ENCODE peak calls at places on chromosomes 4 and X, in five cellular contexts. N, Z, M, S and G are unnamed samples.

GRCh38 chrX:147911192-147912022 is at the start of gene FMR1:
- DNase-seq in Z (peak), S (peak), M (peak), N (peak), G (peak)

GRCh38 chrX:53580742-53581504 is 105.6 kb downstream of the HUWE1 start:
- DNase-seq in Z (no peak), N (no peak), M (no peak), S (no peak), G (no peak)

GRCh38 chr4:140135529-140136021 is 18.4 kb downstream of the MAML3 start:
- DNase-seq in N (no peak), M (no peak), S (peak), Z (peak), G (peak)

GRCh38 chr4:109671350-109671749 is 31.9 kb downstream of the CASP6 start:
- DNase-seq in M (no peak), S (no peak), Z (no peak), N (no peak), G (no peak)

GRCh38 chr4:107862658-107863057 is 37.9 kb downstream of the SGMS2 start:
- DNase-seq in Z (no peak), M (no peak), N (no peak), S (peak), G (no peak)

GRCh38 chr4:73822812-73823480 is 13.5 kb upstream of the CXCL6 start:
- DNase-seq in N (no peak), M (no peak), S (no peak), Z (no peak), G (no peak)

GRCh38 chr4:150235795-150236385 is 157.6 kb downstream of the DCLK2 start:
- DNase-seq in N (no peak), S (no peak), Z (no peak), M (no peak), G (no peak)

GRCh38 chrX:119488749-119489148 is 20.5 kb downstream of the SLC25A5 start:
- DNase-seq in M (peak), Z (peak), S (peak), N (peak), G (no peak)

GRCh38 chr4:663438-664428 is 10.3 kb downstream of the ATP5ME start:
- DNase-seq in S (no peak), Z (peak), M (peak), N (no peak), G (no peak)

GRCh38 chrX:130082244-130083106 is 27.8 kb downstream of the ELF4 start:
- DNase-seq in Z (peak), N (peak), S (no peak), M (no peak), G (no peak)

GRCh38 chr4:73676881-73677323 is 56.7 kb upstream of the RASSF6 start:
- DNase-seq in S (no peak), M (no peak), N (peak), Z (peak), G (no peak)

GRCh38 chr4:97215426-97215825 is 927.9 kb downstream of the STPG2 start:
- DNase-seq in Z (no peak), N (no peak), M (peak), S (no peak), G (no peak)

GRCh38 chr4:46931981-46932380 is 22.9 kb upstream of the COX7B2 start:
- DNase-seq in Z (no peak), M (peak), N (peak), S (no peak), G (peak)

GRCh38 chr4:118772149-118773081 is 63.5 kb downstream of the SEC24D start:
- DNase-seq in Z (no peak), S (peak), M (peak), N (peak), G (peak)

GRCh38 chr4:115279300-115279699 is 165.9 kb upstream of the NDST4 start:
- DNase-seq in N (peak), S (no peak), Z (no peak), M (no peak), G (no peak)

GRCh38 chr4:109947918-109948317 is 35.2 kb downstream of the EGF start:
- DNase-seq in M (no peak), N (no peak), Z (no peak), S (no peak), G (no peak)

GRCh38 chrX:13078739-13079444 is 34.5 kb upstream of the FAM9C start:
- DNase-seq in S (peak), Z (peak), N (no peak), M (peak), G (no peak)

GRCh38 chrX:123959281-123960063 is 2.0 kb upstream of the STAG2 start:
- DNase-seq in Z (peak), M (peak), S (no peak), N (peak), G (no peak)

GRCh38 chr4:104064650-104065577 is 345.1 kb upstream of the TACR3 start:
- DNase-seq in N (peak), S (no peak), M (peak), Z (peak), G (peak)

GRCh38 chr4:176642472-176642871 is 150.2 kb downstream of the VEGFC start:
- DNase-seq in Z (no peak), N (no peak), S (no peak), M (no peak), G (no peak)